ENCODE peak calls at places on chromosomes 11 and 22, in four cellular contexts. One of them, this sample, is unnamed.

GRCh38 chr11:33802414-33802950 is 28.2 kb upstream of the FBXO3 start:
- DNase-seq in AG09319: peak; percentile 24
- DNase-seq in tibial artery: peak; percentile 66
- DNase-seq in DND-41: no peak
- DNase-seq in this sample: no peak

GRCh38 chr11:65225284-65226102 is 36.3 kb upstream of the POLA2 start:
- DNase-seq in AG09319: peak; percentile 22
- DNase-seq in DND-41: peak; percentile 26
- DNase-seq in tibial artery: peak; percentile 75
- DNase-seq in this sample: no peak

GRCh38 chr11:66168289-66168688 is 98.2 kb downstream of the PACS1 start:
- DNase-seq in tibial artery: no peak
- DNase-seq in AG09319: no peak
- DNase-seq in DND-41: no peak
- DNase-seq in this sample: no peak

GRCh38 chr11:19957301-19957985 is 202.8 kb downstream of the DBX1 start:
- DNase-seq in AG09319: no peak
- DNase-seq in DND-41: no peak
- DNase-seq in tibial artery: no peak
- DNase-seq in this sample: no peak

GRCh38 chr11:44945639-44946038 is 5.0 kb downstream of the TP53I11 start:
- DNase-seq in tibial artery: no peak
- DNase-seq in AG09319: no peak
- DNase-seq in DND-41: no peak
- DNase-seq in this sample: no peak

GRCh38 chr11:129767827-129768226 is 47.8 kb upstream of the TMEM45B start:
- DNase-seq in AG09319: no peak
- DNase-seq in tibial artery: no peak
- DNase-seq in DND-41: no peak
- DNase-seq in this sample: no peak

GRCh38 chr22:21041937-21042336 is 3.8 kb upstream of the LRRC74B start:
- DNase-seq in DND-41: no peak
- DNase-seq in AG09319: no peak
- DNase-seq in tibial artery: no peak
- DNase-seq in this sample: no peak

GRCh38 chr11:105786766-105787165 is 176.9 kb downstream of the GRIA4 start:
- DNase-seq in tibial artery: no peak
- DNase-seq in AG09319: no peak
- DNase-seq in DND-41: no peak
- DNase-seq in this sample: no peak

GRCh38 chr11:110524227-110524626 is 94.5 kb downstream of the FDX1 start:
- DNase-seq in DND-41: no peak
- DNase-seq in tibial artery: no peak
- DNase-seq in AG09319: peak; percentile 15
- DNase-seq in this sample: no peak

GRCh38 chr11:124878497-124879228 is 13.4 kb downstream of the ROBO3 start:
- DNase-seq in tibial artery: peak; percentile 37
- DNase-seq in AG09319: no peak
- DNase-seq in DND-41: no peak
- DNase-seq in this sample: no peak

GRCh38 chr22:36144886-36145541 is 15.5 kb downstream of the APOL3 start:
- DNase-seq in tibial artery: peak; percentile 78
- DNase-seq in DND-41: peak; percentile 54
- DNase-seq in AG09319: peak; percentile 43
- DNase-seq in this sample: no peak

GRCh38 chr11:115498354-115498753 is 5.9 kb downstream of the CADM1 start:
- DNase-seq in tibial artery: no peak
- DNase-seq in DND-41: no peak
- DNase-seq in AG09319: no peak
- DNase-seq in this sample: no peak

GRCh38 chr22:50403701-50404101 is 60.6 kb downstream of the PPP6R2 start:
- DNase-seq in DND-41: no peak
- DNase-seq in AG09319: no peak
- DNase-seq in tibial artery: peak; percentile 85
- DNase-seq in this sample: no peak

GRCh38 chr11:111452146-111452545 is 60.0 kb downstream of the BTG4 start:
- DNase-seq in tibial artery: no peak
- DNase-seq in DND-41: no peak
- DNase-seq in AG09319: no peak
- DNase-seq in this sample: no peak

GRCh38 chr11:14907411-14908213 is 15.6 kb upstream of the CYP2R1 start:
- DNase-seq in tibial artery: peak; percentile 80
- DNase-seq in DND-41: peak; percentile 81
- DNase-seq in AG09319: no peak
- DNase-seq in this sample: no peak

GRCh38 chr11:14906614-14907392 is 14.8 kb upstream of the CYP2R1 start:
- DNase-seq in AG09319: no peak
- DNase-seq in DND-41: no peak
- DNase-seq in tibial artery: no peak
- DNase-seq in this sample: no peak

GRCh38 chr11:14905104-14906033 is 13.3 kb upstream of the CYP2R1 start:
- DNase-seq in AG09319: no peak
- DNase-seq in tibial artery: peak; percentile 71
- DNase-seq in DND-41: no peak
- DNase-seq in this sample: peak; percentile 44

GRCh38 chr11:14904745-14905103 is 12.7 kb upstream of the CYP2R1 start:
- DNase-seq in tibial artery: peak; percentile 86
- DNase-seq in DND-41: peak; percentile 20
- DNase-seq in AG09319: no peak
- DNase-seq in this sample: no peak

GRCh38 chr11:14908214-14908880 is 16.3 kb upstream of the CYP2R1 start:
- DNase-seq in AG09319: no peak
- DNase-seq in tibial artery: no peak
- DNase-seq in DND-41: peak; percentile 38
- DNase-seq in this sample: no peak
- TF ChIP-seq CTCF in AG09319: peak; percentile 70
- TF ChIP-seq CTCF in tibial artery: peak; percentile 41
- TF ChIP-seq CTCF in DND-41: peak; percentile 80
- TF ChIP-seq CTCF in this sample: peak; percentile 64

GRCh38 chr11:103108933-103109817 is at the start of gene DYNC2H1:
- DNase-seq in DND-41: peak; percentile 81
- DNase-seq in tibial artery: peak; percentile 89
- DNase-seq in AG09319: peak; percentile 76
- DNase-seq in this sample: peak; percentile 50
- TF ChIP-seq CTCF in DND-41: peak; percentile 57
- TF ChIP-seq CTCF in tibial artery: peak; percentile 41
- TF ChIP-seq CTCF in AG09319: peak; percentile 57
- TF ChIP-seq CTCF in this sample: peak; percentile 61

GRCh38 chr22:19885841-19886592 is 31.3 kb upstream of the GNB1L start:
- DNase-seq in tibial artery: peak; percentile 56
- DNase-seq in AG09319: no peak
- DNase-seq in DND-41: no peak
- DNase-seq in this sample: no peak
- TF ChIP-seq CTCF in tibial artery: no peak
- TF ChIP-seq CTCF in AG09319: no peak
- TF ChIP-seq CTCF in DND-41: no peak
- TF ChIP-seq CTCF in this sample: no peak

GRCh38 chr11:60756307-60757032 is at the start of gene MS4A15:
- DNase-seq in tibial artery: peak; percentile 1
- DNase-seq in AG09319: no peak
- DNase-seq in DND-41: peak; percentile 40
- DNase-seq in this sample: peak; percentile 26
- TF ChIP-seq CTCF in tibial artery: no peak
- TF ChIP-seq CTCF in AG09319: no peak
- TF ChIP-seq CTCF in DND-41: peak; percentile 63
- TF ChIP-seq CTCF in this sample: peak; percentile 74

GRCh38 chr11:134626032-134626431 is 214.0 kb upstream of the B3GAT1 start:
- DNase-seq in tibial artery: no peak
- DNase-seq in DND-41: no peak
- DNase-seq in AG09319: no peak
- DNase-seq in this sample: no peak
- TF ChIP-seq CTCF in tibial artery: no peak
- TF ChIP-seq CTCF in DND-41: no peak
- TF ChIP-seq CTCF in AG09319: no peak
- TF ChIP-seq CTCF in this sample: no peak

This sample was measured in GM12864.